ENCODE peak calls at places on chromosomes 3 and 15, in five cellular contexts. H, F, G, C and M are unnamed samples.

GRCh38 chr15:46091860-46092450 is 457.1 kb downstream of the SQOR start:
- DNase-seq in H (peak), F (no peak), G (peak), C (no peak), M (no peak)

GRCh38 chr3:72818092-72818721 is 30.0 kb downstream of the SHQ1 start:
- DNase-seq in H (peak), F (no peak), G (peak), C (no peak), M (no peak)

GRCh38 chr15:78638658-78639314 is 2.2 kb downstream of the CHRNB4 start:
- DNase-seq in H (peak), F (peak), G (peak), C (no peak), M (no peak)

GRCh38 chr15:59020321-59020720 is 32.9 kb downstream of the RNF111 start:
- DNase-seq in H (no peak), F (no peak), G (no peak), C (no peak), M (no peak)

GRCh38 chr15:80584561-80584964 is 110.5 kb upstream of the ABHD17C start:
- DNase-seq in H (no peak), F (no peak), G (no peak), C (no peak), M (no peak)

GRCh38 chr3:45546636-45547201 is 47.8 kb upstream of the LIMD1 start:
- DNase-seq in H (peak), F (no peak), G (peak), C (no peak), M (no peak)

GRCh38 chr3:184746131-184747120 is 34.6 kb upstream of the MAGEF1 start:
- DNase-seq in H (no peak), F (no peak), G (no peak), C (no peak), M (no peak)

GRCh38 chr3:190048831-190049541 is 71.7 kb downstream of the P3H2 start:
- DNase-seq in H (no peak), F (no peak), G (no peak), C (peak), M (peak)

GRCh38 chr3:182212479-182213076 is 500.9 kb downstream of the SOX2 start:
- DNase-seq in H (peak), F (no peak), G (no peak), C (no peak), M (no peak)

GRCh38 chr15:63843901-63844317 is 10.2 kb upstream of the HERC1 start:
- DNase-seq in H (no peak), F (no peak), G (no peak), C (no peak), M (no peak)

GRCh38 chr3:118628704-118629341 is 405.8 kb downstream of the IGSF11 start:
- DNase-seq in H (peak), F (peak), G (peak), C (peak), M (no peak)

GRCh38 chr15:59687831-59688230 is 1.3 kb downstream of the BNIP2 start:
- DNase-seq in H (peak), F (no peak), G (no peak), C (no peak), M (no peak)

GRCh38 chr15:41494190-41494921 is 682 bp downstream of the ITPKA start:
- DNase-seq in H (no peak), F (no peak), G (no peak), C (no peak), M (no peak)

GRCh38 chr15:85499498-85499897 is 119.1 kb downstream of the AKAP13 start:
- DNase-seq in H (no peak), F (no peak), G (no peak), C (no peak), M (no peak)

GRCh38 chr3:122929576-122930365 is 97.8 kb downstream of the SEMA5B start:
- DNase-seq in H (no peak), F (no peak), G (no peak), C (no peak), M (no peak)

GRCh38 chr3:196771067-196771466 is 31.4 kb downstream of the PAK2 start:
- DNase-seq in H (no peak), F (no peak), G (no peak), C (no peak), M (no peak)

GRCh38 chr3:126261037-126261436 is 80.7 kb upstream of the ALDH1L1 start:
- DNase-seq in H (peak), F (no peak), G (no peak), C (peak), M (no peak)

GRCh38 chr15:89461386-89461785 is 35.0 kb downstream of the RHCG start:
- DNase-seq in H (no peak), F (no peak), G (no peak), C (no peak), M (no peak)

GRCh38 chr15:88749699-88750098 is 53.5 kb upstream of the ACAN start:
- DNase-seq in H (no peak), F (no peak), G (no peak), C (no peak), M (no peak)

GRCh38 chr15:50880221-50880620 is 28.3 kb upstream of the AP4E1 start:
- DNase-seq in H (no peak), F (no peak), G (no peak), C (no peak), M (no peak)

GRCh38 chr3:10936686-10937085 is 55.9 kb upstream of the SLC6A1 start:
- DNase-seq in H (no peak), F (no peak), G (no peak), C (no peak), M (no peak)

GRCh38 chr15:51314391-51315337 is 23.7 kb downstream of the CYP19A1 start:
- DNase-seq in H (no peak), F (no peak), G (no peak), C (no peak), M (no peak)

GRCh38 chr3:54771050-54771449 is 156.8 kb downstream of the LRTM1 start:
- DNase-seq in H (no peak), F (no peak), G (no peak), C (no peak), M (no peak)

GRCh38 chr3:113275876-113276580 is 64.7 kb downstream of the BOC start:
- DNase-seq in H (peak), F (peak), G (peak), C (peak), M (peak)

GRCh38 chr3:10774825-10775224 is 41.2 kb upstream of the SLC6A11 start:
- DNase-seq in H (no peak), F (no peak), G (no peak), C (no peak), M (no peak)

GRCh38 chr3:150249776-150250175 is 158.3 kb upstream of the TSC22D2 start:
- DNase-seq in H (no peak), F (no peak), G (no peak), C (no peak), M (no peak)

GRCh38 chr3:189132125-189132744 is 39.5 kb upstream of the TPRG1 start:
- DNase-seq in H (peak), F (peak), G (no peak), C (no peak), M (peak)

GRCh38 chr15:40927497-40928346 is 1.4 kb upstream of the DLL4 start:
- DNase-seq in H (no peak), F (no peak), G (no peak), C (no peak), M (no peak)

GRCh38 chr3:136567599-136568188 is 184.5 kb downstream of the STAG1 start:
- DNase-seq in H (no peak), F (no peak), G (no peak), C (no peak), M (no peak)

GRCh38 chr3:49346797-49347251 is 7.0 kb upstream of the USP4 start:
- DNase-seq in H (no peak), F (no peak), G (no peak), C (no peak), M (no peak)

GRCh38 chr3:159058859-159059258 is 257.0 kb downstream of the MFSD1 start:
- DNase-seq in H (no peak), F (no peak), G (no peak), C (no peak), M (no peak)

GRCh38 chr3:177875786-177876476 is 660.3 kb upstream of the KCNMB2 start:
- DNase-seq in H (no peak), F (peak), G (no peak), C (no peak), M (peak)

GRCh38 chr15:95259513-95259912 is 1028.2 kb downstream of the MCTP2 start:
- DNase-seq in H (peak), F (peak), G (peak), C (peak), M (peak)

GRCh38 chr3:155462672-155463071 is 169.2 kb upstream of the STRIT1 start:
- DNase-seq in H (no peak), F (no peak), G (no peak), C (no peak), M (no peak)

GRCh38 chr3:5324780-5325179 is 137.3 kb downstream of the EDEM1 start:
- DNase-seq in H (peak), F (no peak), G (no peak), C (no peak), M (no peak)

GRCh38 chr15:71678191-71678590 is 132.2 kb upstream of the NR2E3 start:
- DNase-seq in H (no peak), F (no peak), G (no peak), C (no peak), M (no peak)